ENCODE peak calls at places on chromosomes 12 and 14, in six cellular contexts. One of them, this sample, is unnamed.

GRCh38 chr12:124191024-124191359 is 103.9 kb upstream of the RFLNA start:
- DNase-seq in NCI-H1417: no peak
- DNase-seq in stromal cell of bone marrow: no peak
- DNase-seq in H54: peak
- DNase-seq in Right ventricle myocardium superior: no peak
- DNase-seq in ACHN: peak
- DNase-seq in this sample: no peak

GRCh38 chr14:97640031-97640430 is 842.8 kb downstream of the VRK1 start:
- DNase-seq in Right ventricle myocardium superior: no peak
- DNase-seq in NCI-H1417: no peak
- DNase-seq in stromal cell of bone marrow: no peak
- DNase-seq in ACHN: no peak
- DNase-seq in H54: no peak
- DNase-seq in this sample: no peak

GRCh38 chr12:123390415-123391093 is 6.6 kb downstream of the KMT5A start:
- DNase-seq in stromal cell of bone marrow: no peak
- DNase-seq in H54: no peak
- DNase-seq in Right ventricle myocardium superior: no peak
- DNase-seq in ACHN: no peak
- DNase-seq in NCI-H1417: no peak
- DNase-seq in this sample: no peak

GRCh38 chr14:51368721-51369163 is 128.7 kb downstream of the TMX1 start:
- DNase-seq in NCI-H1417: no peak
- DNase-seq in Right ventricle myocardium superior: no peak
- DNase-seq in ACHN: no peak
- DNase-seq in H54: peak
- DNase-seq in stromal cell of bone marrow: peak
- DNase-seq in this sample: peak

GRCh38 chr12:43462741-43463140 is 89.3 kb downstream of the ADAMTS20 start:
- DNase-seq in stromal cell of bone marrow: no peak
- DNase-seq in NCI-H1417: no peak
- DNase-seq in Right ventricle myocardium superior: no peak
- DNase-seq in ACHN: no peak
- DNase-seq in H54: no peak
- DNase-seq in this sample: no peak

GRCh38 chr12:95465275-95465674 is 8.7 kb upstream of the METAP2 start:
- DNase-seq in H54: no peak
- DNase-seq in stromal cell of bone marrow: no peak
- DNase-seq in Right ventricle myocardium superior: no peak
- DNase-seq in NCI-H1417: no peak
- DNase-seq in ACHN: no peak
- DNase-seq in this sample: no peak

GRCh38 chr12:85834378-85834777 is 1.8 kb downstream of the RASSF9 start:
- DNase-seq in stromal cell of bone marrow: no peak
- DNase-seq in NCI-H1417: no peak
- DNase-seq in Right ventricle myocardium superior: no peak
- DNase-seq in H54: no peak
- DNase-seq in ACHN: no peak
- DNase-seq in this sample: no peak

GRCh38 chr12:72346331-72346944 is 74.3 kb downstream of the TRHDE start:
- DNase-seq in NCI-H1417: peak
- DNase-seq in Right ventricle myocardium superior: no peak
- DNase-seq in stromal cell of bone marrow: peak
- DNase-seq in ACHN: peak
- DNase-seq in H54: peak
- DNase-seq in this sample: peak

GRCh38 chr14:92108345-92109254 is 2.2 kb upstream of the ATXN3 start:
- DNase-seq in H54: no peak
- DNase-seq in NCI-H1417: no peak
- DNase-seq in stromal cell of bone marrow: no peak
- DNase-seq in ACHN: no peak
- DNase-seq in Right ventricle myocardium superior: no peak
- DNase-seq in this sample: no peak

GRCh38 chr12:116766746-116767145 is 28.6 kb downstream of the RNFT2 start:
- DNase-seq in ACHN: no peak
- DNase-seq in stromal cell of bone marrow: no peak
- DNase-seq in NCI-H1417: no peak
- DNase-seq in Right ventricle myocardium superior: no peak
- DNase-seq in H54: no peak
- DNase-seq in this sample: no peak

GRCh38 chr12:53325539-53326061 is 4.2 kb upstream of the AAAS start:
- DNase-seq in NCI-H1417: no peak
- DNase-seq in ACHN: peak
- DNase-seq in Right ventricle myocardium superior: peak
- DNase-seq in H54: no peak
- DNase-seq in stromal cell of bone marrow: no peak
- DNase-seq in this sample: no peak

GRCh38 chr12:111636209-111636928 is 37.3 kb upstream of the ATXN2 start:
- DNase-seq in Right ventricle myocardium superior: peak
- DNase-seq in ACHN: no peak
- DNase-seq in NCI-H1417: no peak
- DNase-seq in H54: no peak
- DNase-seq in stromal cell of bone marrow: peak
- DNase-seq in this sample: peak

GRCh38 chr14:36215217-36215598 is 38.7 kb upstream of the PTCSC3 start:
- DNase-seq in ACHN: no peak
- DNase-seq in H54: no peak
- DNase-seq in NCI-H1417: peak
- DNase-seq in Right ventricle myocardium superior: no peak
- DNase-seq in stromal cell of bone marrow: no peak
- DNase-seq in this sample: no peak

GRCh38 chr12:72366255-72366654 is 94.1 kb downstream of the TRHDE start:
- DNase-seq in stromal cell of bone marrow: no peak
- DNase-seq in Right ventricle myocardium superior: no peak
- DNase-seq in NCI-H1417: no peak
- DNase-seq in H54: no peak
- DNase-seq in ACHN: no peak
- DNase-seq in this sample: no peak

GRCh38 chr12:109463776-109464175 is 13.3 kb downstream of the KCTD10 start:
- DNase-seq in NCI-H1417: no peak
- DNase-seq in ACHN: peak
- DNase-seq in H54: no peak
- DNase-seq in stromal cell of bone marrow: no peak
- DNase-seq in Right ventricle myocardium superior: no peak
- DNase-seq in this sample: no peak

GRCh38 chr12:51160814-51161459 is 12.0 kb downstream of the TFCP2 start:
- DNase-seq in ACHN: no peak
- DNase-seq in NCI-H1417: no peak
- DNase-seq in H54: no peak
- DNase-seq in Right ventricle myocardium superior: no peak
- DNase-seq in stromal cell of bone marrow: peak
- DNase-seq in this sample: no peak

GRCh38 chr14:63475761-63476160 is 67.4 kb downstream of the PPP2R5E start:
- DNase-seq in stromal cell of bone marrow: no peak
- DNase-seq in Right ventricle myocardium superior: no peak
- DNase-seq in NCI-H1417: no peak
- DNase-seq in ACHN: no peak
- DNase-seq in H54: no peak
- DNase-seq in this sample: no peak

GRCh38 chr12:32859389-32859788 is 37.2 kb downstream of the PKP2 start:
- DNase-seq in Right ventricle myocardium superior: no peak
- DNase-seq in H54: no peak
- DNase-seq in ACHN: no peak
- DNase-seq in NCI-H1417: no peak
- DNase-seq in stromal cell of bone marrow: no peak
- DNase-seq in this sample: no peak

GRCh38 chr12:127781336-127781735 is 485.6 kb upstream of the TMEM132C start:
- DNase-seq in ACHN: no peak
- DNase-seq in Right ventricle myocardium superior: no peak
- DNase-seq in NCI-H1417: no peak
- DNase-seq in H54: no peak
- DNase-seq in stromal cell of bone marrow: no peak
- DNase-seq in this sample: no peak

GRCh38 chr14:76577090-76577489 is 184.2 kb upstream of the VASH1 start:
- DNase-seq in H54: no peak
- DNase-seq in Right ventricle myocardium superior: no peak
- DNase-seq in stromal cell of bone marrow: no peak
- DNase-seq in NCI-H1417: no peak
- DNase-seq in ACHN: no peak
- DNase-seq in this sample: no peak

GRCh38 chr12:63985945-63986344 is 141.4 kb downstream of the SRGAP1 start:
- DNase-seq in NCI-H1417: no peak
- DNase-seq in ACHN: no peak
- DNase-seq in stromal cell of bone marrow: no peak
- DNase-seq in H54: no peak
- DNase-seq in Right ventricle myocardium superior: no peak
- DNase-seq in this sample: no peak

GRCh38 chr14:61512508-61512907 is 182.8 kb upstream of the HIF1A start:
- DNase-seq in stromal cell of bone marrow: no peak
- DNase-seq in NCI-H1417: no peak
- DNase-seq in Right ventricle myocardium superior: no peak
- DNase-seq in ACHN: no peak
- DNase-seq in H54: no peak
- DNase-seq in this sample: peak